ENCODE peak calls at places on chromosomes 5 and 9, in eight cellular contexts. One of them, this sample, is unnamed.

GRCh38 chr5:94830520-94830919 is 212.1 kb downstream of the SLF1 start:
- DNase-seq in SK-N-SH: peak; percentile 11
- DNase-seq in HCT116: peak; percentile 8
- DNase-seq in mammary epithelial cell: peak; percentile 5
- DNase-seq in PC-3: peak; percentile 36
- DNase-seq in neural progenitor cell: peak; percentile 13
- DNase-seq in HepG2: no peak
- DNase-seq in fibroblast of lung: no peak
- DNase-seq in this sample: no peak

GRCh38 chr5:138544171-138545134 is 1.4 kb upstream of the ETF1 start:
- DNase-seq in fibroblast of lung: peak; percentile 42
- DNase-seq in HCT116: no peak
- DNase-seq in mammary epithelial cell: peak; percentile 30
- DNase-seq in PC-3: peak; percentile 25
- DNase-seq in neural progenitor cell: peak; percentile 4
- DNase-seq in HepG2: no peak
- DNase-seq in SK-N-SH: no peak
- DNase-seq in this sample: no peak

GRCh38 chr9:82354260-82354659 is 365.7 kb downstream of the SPATA31D1 start:
- DNase-seq in HCT116: no peak
- DNase-seq in PC-3: peak; percentile 83
- DNase-seq in fibroblast of lung: peak; percentile 97
- DNase-seq in mammary epithelial cell: peak; percentile 97
- DNase-seq in HepG2: no peak
- DNase-seq in SK-N-SH: no peak
- DNase-seq in neural progenitor cell: no peak
- DNase-seq in this sample: peak; percentile 96

GRCh38 chr5:90873033-90873517 is 314.5 kb downstream of the ADGRV1 start:
- DNase-seq in mammary epithelial cell: no peak
- DNase-seq in HCT116: no peak
- DNase-seq in HepG2: no peak
- DNase-seq in PC-3: no peak
- DNase-seq in neural progenitor cell: no peak
- DNase-seq in SK-N-SH: no peak
- DNase-seq in fibroblast of lung: no peak
- DNase-seq in this sample: no peak

GRCh38 chr9:127163409-127163808 is 41.0 kb upstream of the ANGPTL2 start:
- DNase-seq in mammary epithelial cell: peak; percentile 28
- DNase-seq in SK-N-SH: no peak
- DNase-seq in neural progenitor cell: no peak
- DNase-seq in HepG2: peak; percentile 30
- DNase-seq in PC-3: no peak
- DNase-seq in HCT116: no peak
- DNase-seq in fibroblast of lung: peak; percentile 82
- DNase-seq in this sample: peak; percentile 73

GRCh38 chr9:121916008-121916407 is 177.1 kb downstream of the TTLL11 start:
- DNase-seq in PC-3: no peak
- DNase-seq in mammary epithelial cell: peak; percentile 33
- DNase-seq in SK-N-SH: no peak
- DNase-seq in HCT116: no peak
- DNase-seq in neural progenitor cell: no peak
- DNase-seq in HepG2: no peak
- DNase-seq in fibroblast of lung: peak; percentile 51
- DNase-seq in this sample: peak; percentile 52

GRCh38 chr9:123478967-123479602 is 123.1 kb downstream of the CRB2 start:
- DNase-seq in HepG2: no peak
- DNase-seq in SK-N-SH: no peak
- DNase-seq in HCT116: no peak
- DNase-seq in mammary epithelial cell: no peak
- DNase-seq in neural progenitor cell: no peak
- DNase-seq in fibroblast of lung: no peak
- DNase-seq in PC-3: no peak
- DNase-seq in this sample: no peak

GRCh38 chr9:100586093-100586492 is 8.2 kb downstream of the CAVIN4 start:
- DNase-seq in HepG2: no peak
- DNase-seq in HCT116: no peak
- DNase-seq in fibroblast of lung: no peak
- DNase-seq in neural progenitor cell: no peak
- DNase-seq in mammary epithelial cell: no peak
- DNase-seq in PC-3: no peak
- DNase-seq in SK-N-SH: no peak
- DNase-seq in this sample: no peak

GRCh38 chr5:79829260-79829659 is 139.6 kb downstream of the CMYA5 start:
- DNase-seq in HCT116: no peak
- DNase-seq in fibroblast of lung: no peak
- DNase-seq in PC-3: no peak
- DNase-seq in mammary epithelial cell: no peak
- DNase-seq in neural progenitor cell: peak; percentile 71
- DNase-seq in HepG2: no peak
- DNase-seq in SK-N-SH: no peak
- DNase-seq in this sample: no peak

GRCh38 chr9:97387504-97387886 is 24.4 kb upstream of the TDRD7 start:
- DNase-seq in HCT116: no peak
- DNase-seq in fibroblast of lung: no peak
- DNase-seq in HepG2: no peak
- DNase-seq in mammary epithelial cell: no peak
- DNase-seq in SK-N-SH: no peak
- DNase-seq in neural progenitor cell: no peak
- DNase-seq in PC-3: no peak
- DNase-seq in this sample: no peak

GRCh38 chr9:113995963-113996362 is 82.1 kb downstream of the AMBP start:
- DNase-seq in SK-N-SH: no peak
- DNase-seq in neural progenitor cell: no peak
- DNase-seq in mammary epithelial cell: no peak
- DNase-seq in PC-3: no peak
- DNase-seq in HepG2: no peak
- DNase-seq in fibroblast of lung: no peak
- DNase-seq in HCT116: no peak
- DNase-seq in this sample: no peak

GRCh38 chr5:79475174-79475466 is 38.8 kb downstream of the HOMER1 start:
- DNase-seq in HepG2: no peak
- DNase-seq in SK-N-SH: no peak
- DNase-seq in neural progenitor cell: no peak
- DNase-seq in HCT116: no peak
- DNase-seq in fibroblast of lung: no peak
- DNase-seq in mammary epithelial cell: no peak
- DNase-seq in PC-3: no peak
- DNase-seq in this sample: no peak

GRCh38 chr5:10760033-10760975 is 730 bp downstream of the DAP start:
- DNase-seq in HCT116: peak; percentile 31
- DNase-seq in fibroblast of lung: peak; percentile 60
- DNase-seq in PC-3: peak; percentile 84
- DNase-seq in SK-N-SH: peak; percentile 77
- DNase-seq in HepG2: peak; percentile 78
- DNase-seq in neural progenitor cell: peak; percentile 78
- DNase-seq in mammary epithelial cell: peak; percentile 42
- DNase-seq in this sample: peak; percentile 53

DNA sequence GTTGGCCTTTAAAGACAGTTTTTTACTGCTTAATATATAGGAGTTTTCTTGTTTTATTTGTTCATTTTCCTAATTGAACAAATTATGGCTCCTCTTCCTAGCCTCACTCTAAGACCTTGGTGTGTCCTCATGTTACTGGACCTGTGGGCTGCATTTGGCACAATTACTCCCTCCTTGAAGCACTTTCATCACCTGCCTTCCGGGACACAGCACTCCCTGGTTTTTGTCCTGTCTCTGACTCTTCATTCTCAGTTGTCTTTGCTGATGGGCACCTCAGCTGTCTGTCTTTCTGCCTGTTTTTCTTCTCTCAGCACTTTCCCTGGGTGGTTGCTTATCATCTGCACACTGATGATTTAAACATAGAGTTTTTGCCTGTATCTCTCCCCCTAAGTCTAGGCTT is 13.6 kb downstream of the GTF3C4 start:
- DNase-seq in HCT116: no peak
- DNase-seq in mammary epithelial cell: no peak
- DNase-seq in fibroblast of lung: no peak
- DNase-seq in PC-3: no peak
- DNase-seq in HepG2: no peak
- DNase-seq in SK-N-SH: no peak
- DNase-seq in neural progenitor cell: no peak
- DNase-seq in this sample: no peak
- H4K20me1 ChIP-seq in HCT116: peaks cover 17% of the 10 kb centered on the region
- H4K20me1 ChIP-seq in mammary epithelial cell: peaks cover 2% of the 10 kb centered on the region
- H4K20me1 ChIP-seq in fibroblast of lung: no peaks in the 10 kb centered on the region
- H4K20me1 ChIP-seq in PC-3: peaks cover 15% of the 10 kb centered on the region
- H4K20me1 ChIP-seq in HepG2: peaks cover 5% of the 10 kb centered on the region
- H4K20me1 ChIP-seq in SK-N-SH: peaks cover 48% of the 10 kb centered on the region
- H4K20me1 ChIP-seq in neural progenitor cell: peaks cover 79% of the 10 kb centered on the region
- H4K20me1 ChIP-seq in this sample: peaks cover 76% of the 10 kb centered on the region

GRCh38 chr5:14444161-14444560 is 137.4 kb upstream of the OTULINL start:
- DNase-seq in neural progenitor cell: no peak
- DNase-seq in fibroblast of lung: no peak
- DNase-seq in HepG2: no peak
- DNase-seq in SK-N-SH: no peak
- DNase-seq in HCT116: no peak
- DNase-seq in mammary epithelial cell: no peak
- DNase-seq in PC-3: no peak
- DNase-seq in this sample: no peak
- H3K9ac ChIP-seq in neural progenitor cell: no peak overlapping the region
- H3K9ac ChIP-seq in fibroblast of lung: no peak overlapping the region
- H3K9ac ChIP-seq in HepG2: no peak overlapping the region
- H3K9ac ChIP-seq in SK-N-SH: peak overlapping the region; percentile 88
- H3K9ac ChIP-seq in HCT116: no peak overlapping the region
- H3K9ac ChIP-seq in mammary epithelial cell: no peak overlapping the region
- H3K9ac ChIP-seq in PC-3: peak overlapping the region; percentile 49
- H3K9ac ChIP-seq in this sample: peak overlapping the region; percentile 90

GRCh38 chr5:172905771-172906170 is 53.5 kb upstream of the RPL26L1 start:
- DNase-seq in HCT116: no peak
- DNase-seq in SK-N-SH: no peak
- DNase-seq in mammary epithelial cell: no peak
- DNase-seq in HepG2: no peak
- DNase-seq in PC-3: no peak
- DNase-seq in neural progenitor cell: peak; percentile 24
- DNase-seq in fibroblast of lung: no peak
- DNase-seq in this sample: no peak
- H3K4me2 ChIP-seq in HCT116: no peak overlapping the region
- H3K4me2 ChIP-seq in SK-N-SH: peak overlapping the region; percentile 26
- H3K4me2 ChIP-seq in mammary epithelial cell: no peak overlapping the region
- H3K4me2 ChIP-seq in HepG2: no peak overlapping the region
- H3K4me2 ChIP-seq in PC-3: peak overlapping the region; percentile 35
- H3K4me2 ChIP-seq in neural progenitor cell: no peak overlapping the region
- H3K4me2 ChIP-seq in fibroblast of lung: no peak overlapping the region
- H3K4me2 ChIP-seq in this sample: peak overlapping the region; percentile 50

GRCh38 chr9:104900871-104901270 is 27.1 kb downstream of the ABCA1 start:
- DNase-seq in neural progenitor cell: no peak
- DNase-seq in fibroblast of lung: no peak
- DNase-seq in HCT116: no peak
- DNase-seq in SK-N-SH: no peak
- DNase-seq in PC-3: no peak
- DNase-seq in HepG2: no peak
- DNase-seq in mammary epithelial cell: peak; percentile 48
- DNase-seq in this sample: no peak

GRCh38 chr9:104896131-104896530 is 31.8 kb downstream of the ABCA1 start:
- DNase-seq in mammary epithelial cell: no peak
- DNase-seq in SK-N-SH: no peak
- DNase-seq in neural progenitor cell: no peak
- DNase-seq in HepG2: no peak
- DNase-seq in HCT116: no peak
- DNase-seq in fibroblast of lung: peak; percentile 23
- DNase-seq in PC-3: no peak
- DNase-seq in this sample: no peak

GRCh38 chr9:104900324-104900723 is 27.6 kb downstream of the ABCA1 start:
- DNase-seq in mammary epithelial cell: no peak
- DNase-seq in neural progenitor cell: no peak
- DNase-seq in HCT116: no peak
- DNase-seq in fibroblast of lung: no peak
- DNase-seq in SK-N-SH: no peak
- DNase-seq in HepG2: no peak
- DNase-seq in PC-3: no peak
- DNase-seq in this sample: no peak

GRCh38 chr9:104903609-104904008 is 24.3 kb downstream of the ABCA1 start:
- DNase-seq in HepG2: peak; percentile 38
- DNase-seq in mammary epithelial cell: no peak
- DNase-seq in SK-N-SH: no peak
- DNase-seq in neural progenitor cell: no peak
- DNase-seq in HCT116: no peak
- DNase-seq in PC-3: no peak
- DNase-seq in fibroblast of lung: peak; percentile 90
- DNase-seq in this sample: peak; percentile 89

GRCh38 chr9:104899759-104900247 is 28.2 kb downstream of the ABCA1 start:
- DNase-seq in PC-3: no peak
- DNase-seq in mammary epithelial cell: no peak
- DNase-seq in SK-N-SH: no peak
- DNase-seq in HepG2: peak; percentile 94
- DNase-seq in HCT116: no peak
- DNase-seq in neural progenitor cell: no peak
- DNase-seq in fibroblast of lung: no peak
- DNase-seq in this sample: no peak
- H4K20me1 ChIP-seq in PC-3: no peaks in the 10 kb centered on the region
- H4K20me1 ChIP-seq in mammary epithelial cell: no peaks in the 10 kb centered on the region
- H4K20me1 ChIP-seq in SK-N-SH: no peaks in the 10 kb centered on the region
- H4K20me1 ChIP-seq in HepG2: no peaks in the 10 kb centered on the region
- H4K20me1 ChIP-seq in HCT116: no peaks in the 10 kb centered on the region
- H4K20me1 ChIP-seq in neural progenitor cell: peaks cover 21% of the 10 kb centered on the region
- H4K20me1 ChIP-seq in fibroblast of lung: no peaks in the 10 kb centered on the region
- H4K20me1 ChIP-seq in this sample: peaks cover 60% of the 10 kb centered on the region

GRCh38 chr9:108259917-108260675 is 595.7 kb downstream of the ACTL7B start:
- DNase-seq in neural progenitor cell: no peak
- DNase-seq in HCT116: no peak
- DNase-seq in HepG2: no peak
- DNase-seq in PC-3: no peak
- DNase-seq in fibroblast of lung: no peak
- DNase-seq in mammary epithelial cell: peak; percentile 91
- DNase-seq in SK-N-SH: no peak
- DNase-seq in this sample: no peak
- H3K9ac ChIP-seq in neural progenitor cell: no peak overlapping the region
- H3K9ac ChIP-seq in HCT116: no peak overlapping the region
- H3K9ac ChIP-seq in HepG2: no peak overlapping the region
- H3K9ac ChIP-seq in PC-3: no peak overlapping the region
- H3K9ac ChIP-seq in fibroblast of lung: no peak overlapping the region
- H3K9ac ChIP-seq in mammary epithelial cell: no peak overlapping the region
- H3K9ac ChIP-seq in SK-N-SH: no peak overlapping the region
- H3K9ac ChIP-seq in this sample: no peak overlapping the region

DNA sequence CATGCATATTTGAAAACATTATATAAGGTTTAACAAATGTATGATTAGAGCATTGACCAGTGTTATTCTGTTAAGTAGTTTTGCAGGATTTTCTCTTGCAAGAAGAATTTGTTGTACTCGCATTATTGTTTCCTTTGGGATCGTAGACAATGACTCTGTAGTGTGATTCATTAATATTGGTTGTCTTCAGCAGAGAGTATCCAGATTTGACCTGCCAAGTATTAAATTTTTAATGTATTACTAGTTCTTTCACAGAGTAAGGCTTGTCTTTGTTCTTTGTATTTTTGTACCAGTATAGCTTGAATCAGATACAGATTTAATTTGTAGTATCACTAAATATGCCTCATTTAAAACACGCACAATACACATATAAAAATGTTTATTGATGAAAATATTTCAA is 155.1 kb downstream of the PBX3 start:
- DNase-seq in HCT116: no peak
- DNase-seq in SK-N-SH: no peak
- DNase-seq in HepG2: no peak
- DNase-seq in fibroblast of lung: peak; percentile 65
- DNase-seq in neural progenitor cell: no peak
- DNase-seq in PC-3: peak; percentile 25
- DNase-seq in mammary epithelial cell: peak; percentile 67
- DNase-seq in this sample: peak; percentile 53
- H3K4me2 ChIP-seq in HCT116: no peak overlapping the region
- H3K4me2 ChIP-seq in SK-N-SH: peak overlapping the region; percentile 46
- H3K4me2 ChIP-seq in HepG2: no peak overlapping the region
- H3K4me2 ChIP-seq in fibroblast of lung: no peak overlapping the region
- H3K4me2 ChIP-seq in neural progenitor cell: no peak overlapping the region
- H3K4me2 ChIP-seq in PC-3: no peak overlapping the region
- H3K4me2 ChIP-seq in mammary epithelial cell: peak overlapping the region; percentile 67
- H3K4me2 ChIP-seq in this sample: no peak overlapping the region

GRCh38 chr9:93466416-93467061 is 13.2 kb upstream of the FAM120AOS start:
- DNase-seq in PC-3: no peak
- DNase-seq in HepG2: peak; percentile 9
- DNase-seq in neural progenitor cell: no peak
- DNase-seq in SK-N-SH: no peak
- DNase-seq in HCT116: no peak
- DNase-seq in mammary epithelial cell: no peak
- DNase-seq in fibroblast of lung: no peak
- DNase-seq in this sample: no peak
- H4K20me1 ChIP-seq in PC-3: peaks cover 43% of the 10 kb centered on the region
- H4K20me1 ChIP-seq in HepG2: peaks cover 16% of the 10 kb centered on the region
- H4K20me1 ChIP-seq in neural progenitor cell: peaks cover 44% of the 10 kb centered on the region
- H4K20me1 ChIP-seq in SK-N-SH: peaks cover 52% of the 10 kb centered on the region
- H4K20me1 ChIP-seq in HCT116: peaks cover 32% of the 10 kb centered on the region
- H4K20me1 ChIP-seq in mammary epithelial cell: peaks cover 8% of the 10 kb centered on the region
- H4K20me1 ChIP-seq in fibroblast of lung: no peaks in the 10 kb centered on the region
- H4K20me1 ChIP-seq in this sample: peaks cover 95% of the 10 kb centered on the region

This sample was measured in astrocyte.